ENCODE peak calls at places on chromosomes 12 and 14, in ten cellular contexts. G is left lung, B is upper lobe of left lung, R is heart right ventricle, Q is upper lobe of right lung, U is gastrocnemius medialis, N is DND-41, L is GM23338, D is psoas muscle, P is Panc1. M is an unnamed sample. For H3K27me3 and H3K36me3, the result is how much of the 10 kb centered on the place peaks cover.

GRCh38 chr14:73783107-73783727 is 68.4 kb upstream of the PTGR2 start:
- ATAC-seq in G (no peak), L (peak), U (no peak), B (no peak), R (no peak), N (no peak), P (peak), D (no peak), Q (no peak), M (no peak)

GRCh38 chr12:110108309-110109036 is 15.7 kb upstream of the IFT81 start:
- ATAC-seq in D (peak), G (no peak), Q (no peak), B (no peak), U (peak), N (no peak), P (no peak), L (no peak), R (no peak), M (no peak)

GRCh38 chr14:85459361-85459760 is 70.6 kb upstream of the FLRT2 start:
- ATAC-seq in P (no peak), N (no peak), G (no peak), B (no peak), U (no peak), L (no peak), D (no peak), R (no peak), Q (no peak), M (no peak)

GRCh38 chr14:26528415-26529182 is 69.2 kb downstream of the NOVA1 start:
- ATAC-seq in G (peak), R (peak), Q (no peak), L (no peak), N (no peak), P (no peak), B (no peak), U (peak), D (peak), M (peak)

GRCh38 chr12:87323369-87323768 is 705.8 kb downstream of the C12orf50 start:
- ATAC-seq in L (no peak), U (no peak), D (no peak), R (peak), N (no peak), P (no peak), B (no peak), Q (no peak), G (peak), M (no peak)

GRCh38 chr12:98725481-98726247 is 80.6 kb downstream of the APAF1 start:
- ATAC-seq in N (peak), B (no peak), Q (no peak), P (peak), U (no peak), R (peak), L (peak), G (peak), D (peak), M (peak)

GRCh38 chr12:94707892-94708291 is 57.5 kb upstream of the TMCC3 start:
- ATAC-seq in N (no peak), B (no peak), L (no peak), U (peak), P (no peak), D (peak), Q (peak), R (peak), G (peak), M (peak)

GRCh38 chr14:90850487-90850886 is 34.3 kb upstream of the TTC7B start:
- ATAC-seq in U (peak), N (no peak), B (no peak), R (peak), P (peak), D (peak), Q (peak), L (peak), G (peak), M (peak)

GRCh38 chr12:101594700-101595099 is at the start of gene MYBPC1:
- ATAC-seq in D (peak), G (no peak), L (peak), Q (no peak), B (no peak), N (no peak), U (peak), P (no peak), R (no peak), M (no peak)

GRCh38 chr14:96267916-96268315 is 11.9 kb downstream of the BDKRB1 start:
- ATAC-seq in Q (no peak), R (no peak), B (no peak), L (no peak), D (no peak), U (no peak), N (no peak), P (no peak), G (no peak), M (no peak)

GRCh38 chr14:52553671-52554575 is 1.3 kb downstream of the GPR137C start:
- ATAC-seq in Q (peak), P (no peak), N (peak), U (no peak), R (peak), G (peak), L (peak), B (no peak), D (peak), M (peak)

GRCh38 chr12:90280033-90280432 is 571.4 kb upstream of the ATP2B1 start:
- ATAC-seq in L (no peak), U (no peak), R (no peak), Q (no peak), G (no peak), P (no peak), D (no peak), N (no peak), B (no peak), M (no peak)

GRCh38 chr14:61749264-61749663 is 13.0 kb upstream of the SNAPC1 start:
- ATAC-seq in G (peak), L (peak), R (peak), Q (peak), N (no peak), P (no peak), D (peak), U (peak), B (peak), M (no peak)

GRCh38 chr12:104526320-104526719 is 69.6 kb downstream of the CHST11 start:
- ATAC-seq in D (no peak), U (no peak), L (peak), B (no peak), Q (no peak), N (no peak), R (no peak), G (no peak), P (no peak), M (no peak)

GRCh38 chr12:292186-292585 is 29.6 kb upstream of the SLC6A13 start:
- ATAC-seq in D (no peak), G (no peak), U (no peak), N (no peak), R (no peak), P (no peak), L (no peak), B (no peak), Q (no peak), M (no peak)

GRCh38 chr12:21756699-21757098 is 17.8 kb downstream of the KCNJ8 start:
- ATAC-seq in Q (no peak), R (no peak), G (no peak), N (no peak), L (no peak), B (no peak), D (no peak), U (no peak), P (no peak), M (no peak)

GRCh38 chr12:49346659-49347306 is at the start of gene DNAJC22:
- ATAC-seq in Q (peak), R (peak), P (peak), N (no peak), G (peak), L (peak), B (no peak), U (no peak), D (peak), M (no peak)
- H3K27me3 ChIP-seq in Q (half or more), R (half or more), P (under half), N (under half), G (half or more), L (half or more), B (under half), U (half or more), D (half or more), M (half or more)

GRCh38 chr12:113330505-113330904 is 4.4 kb downstream of the SLC8B1 start:
- ATAC-seq in B (no peak), P (no peak), L (no peak), U (no peak), N (no peak), R (no peak), Q (no peak), D (no peak), G (no peak), M (no peak)

GRCh38 chr12:113328368-113328889 is 6.5 kb downstream of the SLC8B1 start:
- ATAC-seq in D (no peak), L (no peak), B (no peak), R (no peak), Q (no peak), G (no peak), U (no peak), P (no peak), N (no peak), M (no peak)

GRCh38 chr12:113329022-113329790 is 5.7 kb downstream of the SLC8B1 start:
- ATAC-seq in Q (no peak), R (no peak), G (no peak), P (peak), N (no peak), D (no peak), B (no peak), U (no peak), L (no peak), M (no peak)

GRCh38 chr12:113332688-113333087 is 2.2 kb downstream of the SLC8B1 start:
- ATAC-seq in L (no peak), Q (no peak), D (no peak), N (no peak), U (no peak), G (no peak), R (no peak), B (no peak), P (no peak), M (no peak)

DNA sequence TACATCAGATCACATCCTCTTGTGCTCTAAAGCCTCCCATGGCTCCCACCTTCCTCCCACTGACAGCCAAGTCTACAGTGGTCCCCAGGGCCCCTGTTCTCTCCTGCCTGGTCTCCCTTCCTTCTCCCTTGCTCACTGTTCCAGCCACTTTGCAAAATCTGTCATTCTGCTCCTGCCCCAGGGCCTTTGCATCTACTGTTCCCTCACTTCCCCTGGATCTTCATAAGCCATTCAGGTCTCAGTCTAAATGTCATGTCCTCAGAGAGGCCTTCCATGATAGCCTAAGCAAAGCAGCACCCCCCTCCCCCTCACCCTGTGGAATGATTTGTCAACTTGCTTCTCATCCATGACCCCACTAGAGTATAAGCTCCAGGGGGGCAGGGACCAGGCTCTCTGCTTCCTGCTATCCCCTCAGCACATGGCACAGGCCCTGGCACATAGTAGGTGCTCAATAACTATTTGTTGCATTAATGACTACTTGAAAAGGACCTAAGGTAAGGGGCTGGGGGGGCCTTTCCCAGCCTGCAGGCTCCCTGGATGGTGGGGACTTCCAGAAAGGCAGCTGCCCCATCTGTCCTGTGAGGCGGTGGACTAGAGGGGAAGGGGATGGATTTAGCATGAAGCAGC is 5.0 kb downstream of the SLC8B1 start:
- ATAC-seq in U (no peak), L (no peak), Q (no peak), G (no peak), N (no peak), D (no peak), P (no peak), R (no peak), B (no peak), M (no peak)
- H3K36me3 ChIP-seq in U (under half), L (under half), Q (under half), G (under half), N (half or more), D (under half), P (under half), R (under half), B (under half), M (under half)

DNA sequence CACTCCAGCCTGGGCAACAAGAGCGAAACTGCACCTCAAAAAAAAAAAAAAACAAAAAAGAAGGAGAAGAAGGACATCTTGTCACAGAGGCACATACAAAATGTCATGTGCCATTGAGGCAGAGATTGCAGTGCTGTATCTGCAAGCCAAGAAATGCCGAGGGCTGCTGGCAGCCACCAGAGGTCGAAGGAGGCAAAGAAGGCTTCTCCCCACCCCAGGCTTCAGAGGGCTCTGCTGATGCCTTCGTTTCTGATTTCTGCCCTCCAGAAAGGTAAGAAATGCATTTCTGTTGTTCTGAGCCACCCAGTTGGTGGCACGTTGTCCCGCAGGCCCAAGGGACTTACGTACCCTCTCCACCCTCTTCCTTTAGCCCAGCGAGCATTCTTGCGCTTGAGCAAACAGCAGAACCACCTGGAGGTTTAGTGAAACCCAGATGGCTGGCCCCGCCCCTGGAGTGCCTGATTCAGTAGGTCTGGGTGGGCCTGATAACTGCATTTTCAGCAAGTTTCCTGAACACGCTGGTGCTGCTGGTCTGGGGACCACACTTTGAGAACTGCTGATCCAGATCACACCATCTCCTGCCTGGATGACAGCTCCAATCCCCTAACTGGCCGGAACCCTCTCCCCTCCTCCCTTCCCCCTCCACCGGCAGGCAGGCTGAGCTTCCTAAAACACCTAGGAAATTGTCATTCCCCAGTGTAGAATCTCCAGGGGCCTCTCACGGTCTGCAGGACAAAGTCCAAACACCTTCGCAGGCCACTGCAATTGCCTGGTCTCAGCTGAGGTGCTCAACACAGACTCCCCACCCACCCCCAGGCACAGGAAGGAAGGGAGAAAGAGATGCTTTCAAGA is 21.1 kb upstream of the SCARB1 start:
- ATAC-seq in U (no peak), D (no peak), G (peak), L (peak), B (no peak), Q (peak), R (peak), N (no peak), P (peak), M (no peak)
- H3K27me3 ChIP-seq in U (under half), D (under half), G (under half), L (under half), B (under half), Q (under half), R (under half), N (under half), P (under half), M (under half)

GRCh38 chr12:31306871-31307270 is 19.1 kb downstream of the SINHCAF start:
- ATAC-seq in R (no peak), B (no peak), G (no peak), L (no peak), D (no peak), Q (no peak), U (no peak), P (no peak), N (no peak), M (no peak)
- H3K36me3 ChIP-seq in R (under half), B (under half), G (under half), L (under half), D (under half), Q (under half), U (under half), P (under half), N (half or more), M (under half)